ENCODE peak calls at places on chromosomes 12 and 14, in nine cellular contexts. S is A673, K is mucosa of descending colon, P is GM12865, J is heart right ventricle, L is cardiac fibroblast, M is PC-9, V is cardiac muscle cell, G is fibroblast of lung. H is an unnamed sample.

GRCh38 chr14:61177279-61178225 is 103.6 kb downstream of the TMEM30B start:
- DNase-seq in G (peak; percentile 79), S (no peak), P (no peak), J (no peak), M (peak; percentile 80), V (no peak), K (no peak), L (no peak), H (no peak)

GRCh38 chr12:33967760-33968159 is 54.5 kb upstream of the ALG10 start:
- DNase-seq in S (no peak), K (no peak), V (no peak), G (no peak), L (no peak), M (no peak), P (no peak), J (no peak), H (no peak)

GRCh38 chr12:84243686-84244085 is 668.9 kb downstream of the SLC6A15 start:
- DNase-seq in P (no peak), M (no peak), L (no peak), V (no peak), G (no peak), S (no peak), K (no peak), J (no peak), H (no peak)

GRCh38 chr14:97336179-97336578 is 539.0 kb downstream of the VRK1 start:
- DNase-seq in K (no peak), G (no peak), M (no peak), P (peak; percentile 74), V (no peak), L (no peak), S (no peak), J (no peak), H (no peak)

GRCh38 chr12:49870501-49871262 is 27.8 kb upstream of the BCDIN3D start:
- DNase-seq in V (no peak), M (no peak), L (no peak), S (no peak), P (no peak), J (no peak), K (no peak), G (no peak), H (no peak)

GRCh38 chr12:93000026-93000425 is 70.9 kb upstream of the EEA1 start:
- DNase-seq in V (no peak), J (no peak), P (no peak), L (no peak), M (no peak), K (no peak), S (no peak), G (no peak), H (no peak)

GRCh38 chr14:54450535-54450934 is 9.4 kb upstream of the CNIH1 start:
- DNase-seq in L (peak; percentile 41), S (no peak), J (no peak), V (no peak), K (no peak), M (no peak), G (peak; percentile 52), P (peak; percentile 70), H (peak; percentile 66)

GRCh38 chr12:104485651-104486341 is 29.0 kb downstream of the CHST11 start:
- DNase-seq in M (no peak), J (no peak), K (no peak), P (peak; percentile 44), G (no peak), V (no peak), S (no peak), L (no peak), H (no peak)

GRCh38 chr12:28558232-28558631 is 368.0 kb downstream of the CCDC91 start:
- DNase-seq in V (no peak), M (no peak), P (no peak), J (no peak), G (no peak), K (no peak), S (no peak), L (no peak), H (no peak)

DNA sequence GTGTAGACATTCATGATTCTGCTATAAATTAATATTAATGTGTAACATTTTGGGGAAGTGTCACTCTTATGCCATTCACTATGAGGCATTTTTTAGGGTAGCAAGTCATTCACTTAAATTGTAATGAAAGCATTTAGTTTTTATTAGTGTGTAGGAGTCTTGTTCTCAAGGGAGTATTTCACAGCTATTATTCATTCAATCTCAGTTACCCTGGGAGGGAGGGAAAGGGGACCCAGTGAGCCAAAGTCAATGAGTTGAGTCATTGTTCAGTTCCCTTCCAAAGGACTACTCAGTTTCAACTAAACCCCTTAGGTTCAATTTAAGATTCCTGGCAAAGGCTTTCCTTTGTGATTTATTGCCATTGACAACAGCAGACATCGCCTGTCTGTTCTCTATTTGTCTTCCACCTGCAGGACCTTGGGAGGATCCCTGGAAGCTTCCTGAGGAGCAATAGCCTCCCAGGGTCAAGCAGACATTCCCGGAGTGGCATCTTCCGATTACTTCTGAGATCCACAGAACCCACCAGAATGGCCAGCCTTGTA is 29.3 kb upstream of the RASSF8 start:
- DNase-seq in G (peak; percentile 40), J (no peak), V (no peak), L (peak; percentile 32), K (no peak), S (peak; percentile 81), M (no peak), P (no peak), H (no peak)
- H3K4me3 ChIP-seq in G (no peak overlapping the region), J (no peak overlapping the region), V (no peak overlapping the region), L (no peak overlapping the region), K (no peak overlapping the region), S (no peak overlapping the region), M (no peak overlapping the region), P (no peak overlapping the region), H (no peak overlapping the region)

GRCh38 chr12:1544991-1545700 is 49.2 kb downstream of the FBXL14 start:
- DNase-seq in S (peak; percentile 53), P (no peak), V (no peak), M (no peak), J (no peak), L (peak; percentile 66), K (no peak), G (peak; percentile 35), H (no peak)
- TF ChIP-seq CTCF in S (peak; percentile 53), P (no peak), V (peak; percentile 49), M (peak; percentile 55), J (peak; percentile 31), L (peak; percentile 30), K (no peak), G (peak; percentile 48), H (no peak)

DNA sequence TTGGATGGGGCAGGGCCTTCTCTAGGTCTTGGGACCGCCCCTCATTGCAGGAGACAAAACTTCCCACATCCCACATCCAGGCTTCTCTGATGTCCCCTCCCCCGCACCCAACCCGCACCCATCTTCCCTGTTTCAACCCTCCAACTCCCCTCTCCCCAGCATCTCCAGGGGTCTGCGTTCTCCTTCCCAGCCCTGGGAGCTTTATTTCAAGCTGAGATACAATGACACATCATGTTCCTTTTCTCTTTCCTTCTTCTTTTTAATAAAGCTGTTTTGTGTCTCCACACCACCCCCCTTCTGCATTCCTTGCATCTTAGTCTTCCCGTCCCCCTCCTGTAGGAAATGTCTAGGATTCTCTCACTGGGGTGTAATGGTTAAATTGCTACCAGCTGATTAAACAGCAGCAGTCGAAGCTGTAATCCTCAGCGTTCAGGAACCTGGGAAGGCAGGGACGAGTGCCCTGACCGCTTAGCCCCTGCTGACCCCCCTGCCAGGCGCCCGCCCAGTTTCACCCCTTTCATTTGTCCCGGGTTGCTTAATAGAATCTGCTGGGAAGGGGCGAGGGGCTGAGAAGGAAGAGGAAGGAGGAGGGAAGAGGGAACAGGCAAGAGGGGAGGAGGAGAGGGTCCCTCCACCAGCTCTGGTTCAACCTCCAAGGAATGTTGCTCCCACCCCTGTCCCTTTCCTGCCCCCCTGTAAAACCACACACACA is 104.4 kb upstream of the MED13L start:
- DNase-seq in V (no peak), K (no peak), G (peak; percentile 99), L (peak; percentile 94), J (no peak), P (no peak), M (peak; percentile 77), S (peak; percentile 85), H (no peak)
- H3K4me3 ChIP-seq in V (no peak overlapping the region), K (no peak overlapping the region), G (peak overlapping the region; percentile 44), L (peak overlapping the region; percentile 19), J (no peak overlapping the region), P (no peak overlapping the region), M (no peak overlapping the region), S (no peak overlapping the region), H (no peak overlapping the region)

DNA sequence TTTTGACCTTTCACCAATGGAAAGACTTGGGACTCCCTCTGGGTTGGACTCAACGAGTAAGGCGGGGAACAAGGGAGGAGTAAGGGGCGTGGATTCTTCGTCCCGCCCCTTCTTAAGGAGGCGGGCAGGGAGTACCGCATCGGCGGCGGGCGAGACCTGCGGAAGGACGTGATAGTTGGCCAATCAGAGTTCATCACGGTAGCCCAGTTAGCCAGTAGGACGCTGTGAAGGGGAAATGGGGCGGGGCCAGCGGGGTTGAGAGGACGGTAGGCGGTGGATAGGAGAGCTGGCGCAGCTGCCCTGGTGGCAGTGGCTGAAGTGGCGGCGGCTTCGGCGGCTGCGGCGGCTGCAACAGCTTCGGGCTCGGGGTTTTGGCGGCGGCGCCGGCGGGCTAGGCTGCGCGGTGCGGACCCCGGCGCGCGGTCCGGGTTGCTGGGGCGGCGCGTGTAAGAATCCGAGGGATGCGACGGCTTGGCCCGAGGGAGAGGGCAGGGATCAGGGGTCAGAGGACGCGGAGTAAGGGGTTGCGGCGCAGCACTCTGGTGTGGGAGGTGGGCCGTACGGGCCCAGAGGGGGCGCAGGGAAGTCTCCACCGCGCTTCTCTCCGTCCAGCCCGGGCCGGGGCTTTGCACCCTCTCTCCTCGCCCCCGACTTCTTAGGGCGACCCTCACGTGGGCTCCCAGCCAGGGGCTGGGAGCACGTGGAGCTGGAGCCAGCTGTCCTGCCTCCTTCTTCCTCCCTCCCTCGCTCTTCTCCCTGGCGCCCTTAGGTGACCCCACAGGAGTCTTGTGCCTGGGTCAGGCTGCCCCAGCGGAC is at the start of gene TPCN1:
- DNase-seq in J (peak; percentile 100), G (peak; percentile 100), S (peak; percentile 100), V (peak; percentile 100), P (peak; percentile 100), L (peak; percentile 100), K (peak; percentile 99), M (peak; percentile 100), H (peak; percentile 100)
- TF ChIP-seq CTCF in J (no peak), G (peak; percentile 3), S (no peak), V (no peak), P (no peak), L (no peak), K (no peak), M (no peak), H (no peak)

GRCh38 chr12:6567112-6567680 is 895 bp downstream of the NOP2 start:
- DNase-seq in M (peak; percentile 34), L (no peak), V (no peak), G (no peak), S (no peak), K (no peak), J (no peak), P (no peak), H (no peak)
- H3K4me3 ChIP-seq in M (peak overlapping the region; percentile 82), L (peak overlapping the region; percentile 89), V (peak overlapping the region; percentile 38), G (peak overlapping the region; percentile 78), S (peak overlapping the region; percentile 75), K (peak overlapping the region; percentile 31), J (peak overlapping the region; percentile 59), P (peak overlapping the region; percentile 76), H (peak overlapping the region; percentile 76)

H was measured in GM12864.